ENCODE peak calls at places on chromosomes 3 and 15, in nine cellular contexts. One of them, this sample, is unnamed.

GRCh38 chr3:71392277-71392676 is 191.3 kb downstream of the FOXP1 start:
- DNase-seq in progenitor cell of endocrine pancreas: no peak
- DNase-seq in NT2/D1: no peak
- DNase-seq in HT1080: no peak
- DNase-seq in iPS-NIHi11: no peak
- DNase-seq in ELF-1: no peak
- DNase-seq in dorsolateral prefrontal cortex: no peak
- DNase-seq in BE2C: no peak
- DNase-seq in endothelial cell: no peak
- DNase-seq in this sample: peak; percentile 91

GRCh38 chr3:190912736-190913135 is 50.2 kb upstream of the GMNC start:
- DNase-seq in NT2/D1: no peak
- DNase-seq in BE2C: no peak
- DNase-seq in progenitor cell of endocrine pancreas: no peak
- DNase-seq in endothelial cell: no peak
- DNase-seq in dorsolateral prefrontal cortex: no peak
- DNase-seq in HT1080: peak; percentile 64
- DNase-seq in ELF-1: peak; percentile 1
- DNase-seq in iPS-NIHi11: no peak
- DNase-seq in this sample: no peak

GRCh38 chr3:39426321-39426720 is 19.8 kb downstream of the RPSA start:
- DNase-seq in endothelial cell: no peak
- DNase-seq in HT1080: no peak
- DNase-seq in NT2/D1: no peak
- DNase-seq in progenitor cell of endocrine pancreas: no peak
- DNase-seq in ELF-1: no peak
- DNase-seq in BE2C: no peak
- DNase-seq in iPS-NIHi11: no peak
- DNase-seq in dorsolateral prefrontal cortex: no peak
- DNase-seq in this sample: no peak

GRCh38 chr3:17632401-17633100 is 109.9 kb downstream of the TBC1D5 start:
- DNase-seq in NT2/D1: no peak
- DNase-seq in endothelial cell: no peak
- DNase-seq in BE2C: no peak
- DNase-seq in dorsolateral prefrontal cortex: no peak
- DNase-seq in iPS-NIHi11: no peak
- DNase-seq in progenitor cell of endocrine pancreas: no peak
- DNase-seq in HT1080: peak; percentile 81
- DNase-seq in ELF-1: no peak
- DNase-seq in this sample: peak; percentile 67

GRCh38 chr15:87753539-87753938 is 503.0 kb downstream of the NTRK3 start:
- DNase-seq in iPS-NIHi11: no peak
- DNase-seq in dorsolateral prefrontal cortex: no peak
- DNase-seq in endothelial cell: no peak
- DNase-seq in BE2C: peak; percentile 30
- DNase-seq in NT2/D1: no peak
- DNase-seq in ELF-1: no peak
- DNase-seq in progenitor cell of endocrine pancreas: no peak
- DNase-seq in HT1080: no peak
- DNase-seq in this sample: no peak

GRCh38 chr3:47370887-47371697 is 9.7 kb upstream of the PTPN23 start:
- DNase-seq in endothelial cell: peak; percentile 45
- DNase-seq in dorsolateral prefrontal cortex: no peak
- DNase-seq in progenitor cell of endocrine pancreas: no peak
- DNase-seq in ELF-1: peak; percentile 17
- DNase-seq in BE2C: peak; percentile 18
- DNase-seq in HT1080: no peak
- DNase-seq in NT2/D1: no peak
- DNase-seq in iPS-NIHi11: peak; percentile 83
- DNase-seq in this sample: no peak

GRCh38 chr15:54518145-54518941 is 540.1 kb downstream of the UNC13C start:
- DNase-seq in BE2C: no peak
- DNase-seq in dorsolateral prefrontal cortex: no peak
- DNase-seq in ELF-1: no peak
- DNase-seq in NT2/D1: no peak
- DNase-seq in HT1080: no peak
- DNase-seq in iPS-NIHi11: no peak
- DNase-seq in progenitor cell of endocrine pancreas: no peak
- DNase-seq in endothelial cell: no peak
- DNase-seq in this sample: no peak

GRCh38 chr3:169623971-169624370 is 39.5 kb downstream of the MECOM start:
- DNase-seq in iPS-NIHi11: no peak
- DNase-seq in progenitor cell of endocrine pancreas: no peak
- DNase-seq in ELF-1: no peak
- DNase-seq in endothelial cell: no peak
- DNase-seq in HT1080: no peak
- DNase-seq in NT2/D1: no peak
- DNase-seq in dorsolateral prefrontal cortex: no peak
- DNase-seq in BE2C: no peak
- DNase-seq in this sample: no peak

GRCh38 chr3:126412841-126413692 is 18.4 kb downstream of the CFAP100 start:
- DNase-seq in dorsolateral prefrontal cortex: peak; percentile 15
- DNase-seq in endothelial cell: no peak
- DNase-seq in progenitor cell of endocrine pancreas: no peak
- DNase-seq in NT2/D1: no peak
- DNase-seq in iPS-NIHi11: no peak
- DNase-seq in BE2C: no peak
- DNase-seq in ELF-1: no peak
- DNase-seq in HT1080: no peak
- DNase-seq in this sample: no peak

GRCh38 chr3:142916611-142917010 is 27.7 kb upstream of the PCOLCE2 start:
- DNase-seq in HT1080: no peak
- DNase-seq in endothelial cell: no peak
- DNase-seq in dorsolateral prefrontal cortex: no peak
- DNase-seq in progenitor cell of endocrine pancreas: no peak
- DNase-seq in NT2/D1: no peak
- DNase-seq in ELF-1: no peak
- DNase-seq in BE2C: no peak
- DNase-seq in iPS-NIHi11: no peak
- DNase-seq in this sample: no peak

GRCh38 chr15:68594533-68595259 is 15.9 kb downstream of the CORO2B start:
- DNase-seq in progenitor cell of endocrine pancreas: no peak
- DNase-seq in HT1080: no peak
- DNase-seq in endothelial cell: no peak
- DNase-seq in dorsolateral prefrontal cortex: no peak
- DNase-seq in ELF-1: no peak
- DNase-seq in BE2C: no peak
- DNase-seq in NT2/D1: no peak
- DNase-seq in iPS-NIHi11: no peak
- DNase-seq in this sample: no peak

This sample was measured in MV-4-11.